ENCODE peak calls at places on chromosome 12, in four cellular contexts. C is neural progenitor cell, H is HCT116, O is IMR-90. T is an unnamed sample. For H3K4me1, the result is how much of the 10 kb centered on the place peaks cover.

GRCh38 chr12:32273063-32273521 is 126.3 kb upstream of the FGD4 start:
- DNase-seq in H (no peak), C (no peak), O (peak), T (peak)

GRCh38 chr12:105978276-105978675 is 160.5 kb downstream of the NUAK1 start:
- DNase-seq in O (no peak), C (no peak), H (no peak), T (peak)

GRCh38 chr12:90922068-90922743 is 32.8 kb downstream of the CCER1 start:
- DNase-seq in H (no peak), O (peak), C (no peak), T (peak)

GRCh38 chr12:47012552-47012951 is 66.9 kb upstream of the PCED1B start:
- DNase-seq in C (no peak), H (no peak), O (no peak), T (no peak)

GRCh38 chr12:7068240-7068993 is 7.9 kb downstream of the C1S start:
- DNase-seq in O (peak), H (no peak), C (no peak), T (peak)

GRCh38 chr12:113647048-113647447 is 175.4 kb upstream of the LHX5 start:
- DNase-seq in H (peak), O (no peak), C (peak), T (no peak)

GRCh38 chr12:102343361-102344121 is 136.8 kb downstream of the IGF1 start:
- DNase-seq in C (peak), H (no peak), O (peak), T (peak)

GRCh38 chr12:126798449-126798848 is 1468.5 kb upstream of the TMEM132C start:
- DNase-seq in H (no peak), C (no peak), O (no peak), T (no peak)

GRCh38 chr12:113007166-113007565 is 28.8 kb downstream of the OAS2 start:
- DNase-seq in O (peak), H (peak), C (no peak), T (no peak)

GRCh38 chr12:120425797-120426196 is 12.1 kb upstream of the COX6A1 start:
- DNase-seq in C (no peak), H (no peak), O (no peak), T (no peak)

GRCh38 chr12:77940011-77940423 is 109.3 kb downstream of the NAV3 start:
- DNase-seq in H (peak), C (no peak), O (peak), T (peak)

GRCh38 chr12:93348568-93349435 is 28.9 kb upstream of the NUDT4 start:
- DNase-seq in H (no peak), C (no peak), O (no peak), T (peak)

GRCh38 chr12:52214421-52214802 is 18.6 kb upstream of the KRT7 start:
- DNase-seq in H (no peak), C (no peak), O (no peak), T (no peak)

GRCh38 chr12:67382206-67382871 is 113.2 kb downstream of the CAND1 start:
- DNase-seq in H (no peak), O (peak), C (no peak), T (peak)

GRCh38 chr12:57240926-57241555 is 9.9 kb downstream of the STAC3 start:
- DNase-seq in H (no peak), O (no peak), C (peak), T (peak)

GRCh38 chr12:45273717-45274271 is 57.9 kb downstream of the ANO6 start:
- DNase-seq in C (no peak), H (peak), O (peak), T (peak)

GRCh38 chr12:108392284-108392683 is 53.2 kb upstream of the CMKLR1 start:
- DNase-seq in O (no peak), C (no peak), H (no peak), T (no peak)

GRCh38 chr12:84910549-84911241 is 1.9 kb downstream of the SLC6A15 start:
- DNase-seq in H (no peak), C (peak), O (no peak), T (peak)

GRCh38 chr12:89179245-89179644 is 173.1 kb downstream of the DUSP6 start:
- DNase-seq in H (no peak), C (no peak), O (no peak), T (no peak)

DNA sequence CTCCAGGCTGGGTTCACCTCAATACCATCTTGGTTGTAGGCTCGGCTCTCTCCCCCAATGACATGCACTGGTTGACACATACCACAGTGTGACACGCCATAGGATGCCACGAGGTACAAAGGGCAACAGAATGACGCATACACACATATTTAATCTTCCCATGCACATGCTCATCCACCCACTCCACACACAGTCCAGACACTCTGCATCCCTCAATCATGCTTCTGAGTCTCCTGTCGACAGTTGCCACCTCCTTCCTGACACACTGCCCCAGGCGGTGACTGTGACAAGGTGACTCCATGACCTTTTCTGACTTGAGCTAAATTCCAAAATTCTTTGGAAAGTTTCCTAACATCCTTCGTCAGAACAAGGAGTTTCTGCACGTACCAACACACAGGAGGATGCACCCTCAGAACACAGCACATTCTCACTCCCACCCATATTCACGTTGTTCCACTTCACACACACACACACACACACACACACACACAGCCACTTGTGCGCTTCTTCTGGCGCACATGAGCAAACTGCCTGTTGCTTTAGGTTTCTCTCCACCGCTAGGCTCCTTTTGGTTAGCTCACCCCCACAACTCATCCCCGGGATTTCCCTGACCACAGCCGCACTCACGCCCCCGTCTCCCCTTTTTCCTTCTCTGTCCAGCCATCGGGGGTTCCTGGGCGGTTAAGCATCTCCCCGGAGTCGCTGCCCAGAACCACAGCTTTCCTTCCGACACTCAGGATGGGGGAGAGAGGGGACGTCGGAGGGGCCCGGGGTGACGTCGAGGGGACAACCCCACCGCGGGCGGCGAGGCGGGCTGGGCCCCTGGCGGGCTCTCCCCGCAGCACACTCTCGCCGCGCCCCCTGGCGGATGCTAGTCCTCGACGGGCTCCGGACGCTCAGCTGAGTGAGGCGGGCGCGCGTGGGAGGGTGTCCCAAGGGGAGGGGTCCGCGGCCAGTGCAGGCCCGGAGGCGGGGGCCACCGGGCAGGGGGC is 536 bp upstream of the WNT1 start:
- DNase-seq in O (peak), H (no peak), C (peak), T (no peak)
- H3K4me2 ChIP-seq in O (no peak), H (peak), C (peak), T (no peak)

DNA sequence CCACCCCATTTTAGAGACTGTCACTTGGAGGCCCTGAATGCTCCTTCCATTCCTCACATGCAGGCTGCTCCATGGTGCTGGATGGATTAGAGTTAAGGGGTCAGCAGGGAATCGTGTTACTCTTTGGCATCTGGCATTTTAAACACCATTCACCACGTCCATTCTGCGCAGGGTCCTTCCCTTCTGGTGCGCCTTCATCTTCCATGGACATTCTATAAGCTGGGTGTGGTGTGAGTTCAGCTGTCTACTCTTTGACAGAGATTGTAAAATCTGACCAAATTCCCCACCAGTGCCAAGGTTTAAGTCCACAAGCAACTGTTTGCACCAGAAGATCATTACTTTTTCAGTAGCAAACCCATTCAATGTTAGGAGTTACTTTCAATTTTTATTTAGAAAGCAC is 47.8 kb downstream of the GIT2 start:
- DNase-seq in O (no peak), H (no peak), C (no peak), T (no peak)
- H3K4me1 ChIP-seq in O (half or more), H (under half), C (under half), T (half or more)

GRCh38 chr12:8629486-8630033 is 16.9 kb upstream of the AICDA start:
- DNase-seq in O (no peak), H (no peak), C (no peak), T (peak)
- H3K4me2 ChIP-seq in O (no peak), H (no peak), C (no peak), T (no peak)

DNA sequence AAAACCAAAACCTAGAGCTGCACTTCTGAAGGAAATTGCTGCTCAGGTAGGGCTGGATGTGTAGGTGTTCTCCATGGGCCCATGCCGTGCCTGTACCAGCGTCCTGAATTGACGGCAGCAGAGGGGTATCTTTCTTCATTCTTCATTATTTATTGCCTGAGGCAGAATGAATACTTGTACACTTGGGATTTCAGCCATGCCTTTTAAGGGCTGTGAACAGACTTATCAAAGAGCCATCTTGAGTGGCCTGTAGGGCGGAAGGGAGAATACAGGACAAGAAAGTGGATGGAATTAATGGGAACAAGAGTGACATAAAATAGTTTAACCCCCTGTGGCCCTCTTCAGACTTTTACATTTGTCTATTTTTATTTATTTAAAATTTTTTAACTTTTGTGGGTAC is 61.4 kb downstream of the RASSF3 start:
- DNase-seq in H (no peak), O (no peak), C (no peak), T (no peak)
- H3K4me1 ChIP-seq in H (half or more), O (under half), C (under half), T (under half)

GRCh38 chr12:75947171-75947723 is 84.3 kb downstream of the PHLDA1 start:
- DNase-seq in C (no peak), H (no peak), O (no peak), T (no peak)

GRCh38 chr12:75943730-75944096 is 87.9 kb downstream of the PHLDA1 start:
- DNase-seq in H (no peak), O (no peak), C (no peak), T (no peak)

GRCh38 chr12:75944905-75945412 is 86.6 kb downstream of the PHLDA1 start:
- DNase-seq in C (no peak), H (no peak), O (no peak), T (no peak)

GRCh38 chr12:75945581-75945980 is 86.0 kb downstream of the PHLDA1 start:
- DNase-seq in H (no peak), O (no peak), C (no peak), T (no peak)

GRCh38 chr12:75944097-75944904 is 87.3 kb downstream of the PHLDA1 start:
- DNase-seq in C (no peak), H (peak), O (peak), T (peak)
- H3K4me2 ChIP-seq in C (no peak), H (peak), O (peak), T (no peak)

GRCh38 chr12:69508091-69508490 is 37.9 kb downstream of the FRS2 start:
- DNase-seq in C (no peak), H (no peak), O (no peak), T (peak)

GRCh38 chr12:69508581-69508980 is 38.4 kb downstream of the FRS2 start:
- DNase-seq in H (no peak), O (no peak), C (no peak), T (no peak)

GRCh38 chr12:69510176-69510827 is 40.1 kb downstream of the FRS2 start:
- DNase-seq in O (no peak), C (no peak), H (no peak), T (no peak)

GRCh38 chr12:69511016-69511415 is 40.8 kb downstream of the FRS2 start:
- DNase-seq in H (no peak), C (no peak), O (no peak), T (no peak)

GRCh38 chr12:69509308-69509736 is 39.1 kb downstream of the FRS2 start:
- DNase-seq in O (peak), H (no peak), C (peak), T (no peak)
- H3K4me1 ChIP-seq in O (under half), H (under half), C (under half), T (under half)

GRCh38 chr12:132527186-132527882 is 37.4 kb downstream of the FBRSL1 start:
- DNase-seq in H (no peak), O (no peak), C (no peak), T (no peak)

GRCh38 chr12:132528564-132529106 is 38.7 kb downstream of the FBRSL1 start:
- DNase-seq in O (no peak), C (no peak), H (no peak), T (no peak)

GRCh38 chr12:132525833-132526455 is 36.0 kb downstream of the FBRSL1 start:
- DNase-seq in O (no peak), C (peak), H (no peak), T (no peak)

GRCh38 chr12:132529156-132529839 is 39.3 kb downstream of the FBRSL1 start:
- DNase-seq in O (no peak), C (no peak), H (no peak), T (no peak)

GRCh38 chr12:132527883-132528264 is 37.9 kb downstream of the FBRSL1 start:
- DNase-seq in H (no peak), O (no peak), C (no peak), T (no peak)
- H3K4me2 ChIP-seq in H (no peak), O (no peak), C (no peak), T (no peak)